ENCODE peak calls at places on chromosomes 3 and 15, in seven cellular contexts. A, J, D, F, S, M and H are unnamed samples. For H3K4me1, the result is how much of the 10 kb centered on the place peaks cover.

GRCh38 chr3:88057650-88058321 is 1.0 kb downstream of the CGGBP1 start:
- DNase-seq in A (no peak), J (peak), D (no peak), F (no peak), S (no peak), M (peak), H (no peak)

GRCh38 chr15:74330861-74331408 is 36.5 kb downstream of the CYP11A1 start:
- DNase-seq in A (no peak), J (no peak), D (no peak), F (no peak), S (no peak), M (no peak), H (no peak)

GRCh38 chr3:186996356-186996755 is 66.0 kb downstream of the ST6GAL1 start:
- DNase-seq in A (no peak), J (no peak), D (no peak), F (no peak), S (no peak), M (no peak), H (no peak)

GRCh38 chr3:36693670-36694069 is 70.7 kb downstream of the DCLK3 start:
- DNase-seq in A (no peak), J (no peak), D (no peak), F (no peak), S (no peak), M (no peak), H (no peak)

GRCh38 chr3:126259411-126260391 is 79.3 kb upstream of the ALDH1L1 start:
- DNase-seq in A (peak), J (no peak), D (peak), F (peak), S (peak), M (peak), H (peak)

GRCh38 chr15:23570466-23570865 is 5.0 kb downstream of the MKRN3 start:
- DNase-seq in A (no peak), J (peak), D (no peak), F (no peak), S (no peak), M (no peak), H (no peak)

GRCh38 chr3:16521580-16521941 is 8.1 kb upstream of the RFTN1 start:
- DNase-seq in A (no peak), J (no peak), D (no peak), F (no peak), S (no peak), M (no peak), H (no peak)

GRCh38 chr3:142240708-142241107 is 15.3 kb upstream of the GK5 start:
- DNase-seq in A (no peak), J (no peak), D (no peak), F (no peak), S (no peak), M (no peak), H (no peak)

GRCh38 chr15:39621210-39621609 is 40.3 kb downstream of the THBS1 start:
- DNase-seq in A (no peak), J (no peak), D (no peak), F (no peak), S (no peak), M (no peak), H (no peak)

GRCh38 chr3:27584874-27585273 is 100.7 kb upstream of the SLC4A7 start:
- DNase-seq in A (no peak), J (no peak), D (no peak), F (no peak), S (no peak), M (no peak), H (no peak)

GRCh38 chr15:43187544-43188155 is 2.4 kb downstream of the CCNDBP1 start:
- DNase-seq in A (no peak), J (no peak), D (no peak), F (no peak), S (no peak), M (peak), H (no peak)

GRCh38 chr15:90087454-90088154 is 14.7 kb downstream of the IDH2 start:
- DNase-seq in A (peak), J (no peak), D (no peak), F (no peak), S (no peak), M (peak), H (no peak)

GRCh38 chr3:149706905-149707304 is 45.4 kb downstream of the COMMD2 start:
- DNase-seq in A (no peak), J (no peak), D (peak), F (no peak), S (no peak), M (peak), H (no peak)

GRCh38 chr3:119187266-119187665 is 13.9 kb downstream of the UPK1B start:
- DNase-seq in A (no peak), J (no peak), D (no peak), F (no peak), S (no peak), M (no peak), H (no peak)

DNA sequence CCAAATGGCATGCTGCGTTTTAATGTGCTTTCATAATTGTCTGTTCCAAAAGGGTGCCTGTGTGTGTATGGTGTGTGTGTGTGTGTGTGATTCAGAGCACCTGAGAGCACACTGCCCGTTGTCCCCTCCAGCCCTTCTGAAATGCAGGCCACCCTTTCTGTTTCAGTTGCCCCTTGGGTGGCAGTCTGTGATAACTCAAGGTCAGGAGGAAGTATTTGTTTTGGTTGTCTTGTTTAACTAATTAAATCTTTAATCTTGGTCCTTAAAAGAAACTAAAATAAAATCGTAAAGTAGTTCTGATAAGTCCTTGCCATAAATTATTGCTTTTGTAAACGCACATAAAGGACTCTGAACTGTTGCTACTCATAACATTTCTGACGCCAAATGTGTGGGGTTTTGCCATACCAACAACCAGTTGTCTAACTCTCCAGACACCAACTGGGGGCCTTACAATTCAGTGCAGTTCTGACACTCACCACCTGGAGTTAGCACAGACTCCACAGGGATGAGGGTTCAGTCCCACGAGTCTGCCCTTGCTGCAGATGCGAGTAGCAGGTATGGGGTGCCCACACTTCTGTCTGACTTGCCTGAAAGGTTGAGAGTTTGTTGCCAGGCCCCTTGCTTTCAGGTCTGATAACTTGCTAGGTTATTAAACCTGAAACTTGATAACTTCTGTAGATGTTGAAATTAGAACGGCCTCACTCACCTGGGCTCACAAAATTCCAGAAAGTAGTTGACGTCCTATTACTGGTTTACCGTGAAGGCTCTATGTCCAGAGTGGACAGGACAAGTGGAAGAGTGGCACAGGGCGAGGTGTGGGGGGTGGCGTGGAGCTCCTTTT is 157.3 kb downstream of the IGF1R start:
- DNase-seq in A (no peak), J (no peak), D (no peak), F (no peak), S (no peak), M (peak), H (no peak)
- H3K4me1 ChIP-seq in A (under half), J (under half), D (under half), F (under half), S (under half), M (half or more), H (half or more)

DNA sequence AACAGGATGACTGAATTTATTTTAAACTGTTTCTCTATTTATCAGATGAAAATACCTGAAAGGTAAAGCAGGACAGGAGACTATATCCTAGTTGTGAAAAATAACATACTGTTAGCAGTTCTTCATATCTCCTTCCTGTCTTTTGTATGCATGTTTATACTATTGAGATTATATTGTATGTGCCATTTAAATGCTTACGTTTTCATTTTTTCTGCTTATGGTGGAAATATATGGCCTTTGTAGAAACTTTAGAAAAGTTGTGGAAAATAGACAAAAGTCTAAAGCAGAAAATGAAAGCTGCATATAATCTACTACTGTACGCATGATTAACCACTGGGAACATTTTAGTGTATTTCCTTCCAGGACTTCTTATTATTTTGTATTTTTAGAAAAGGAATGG is 2.1 kb upstream of the PPM1L start:
- DNase-seq in A (no peak), J (no peak), D (no peak), F (no peak), S (no peak), M (no peak), H (no peak)
- H3K4me3 ChIP-seq in A (peak), J (no peak), D (peak), F (peak), S (peak), M (peak), H (peak)

GRCh38 chr3:146540236-146540635 is 4.2 kb downstream of the PLSCR1 start:
- DNase-seq in A (no peak), J (no peak), D (no peak), F (no peak), S (no peak), M (no peak), H (no peak)
- H3K4me1 ChIP-seq in A (under half), J (under half), D (under half), F (under half), S (under half), M (under half), H (under half)

GRCh38 chr3:32686713-32687112 is 1.7 kb downstream of the CNOT10 start:
- DNase-seq in A (no peak), J (no peak), D (no peak), F (no peak), S (no peak), M (peak), H (no peak)
- H3K4me3 ChIP-seq in A (no peak), J (no peak), D (no peak), F (no peak), S (no peak), M (peak), H (no peak)

DNA sequence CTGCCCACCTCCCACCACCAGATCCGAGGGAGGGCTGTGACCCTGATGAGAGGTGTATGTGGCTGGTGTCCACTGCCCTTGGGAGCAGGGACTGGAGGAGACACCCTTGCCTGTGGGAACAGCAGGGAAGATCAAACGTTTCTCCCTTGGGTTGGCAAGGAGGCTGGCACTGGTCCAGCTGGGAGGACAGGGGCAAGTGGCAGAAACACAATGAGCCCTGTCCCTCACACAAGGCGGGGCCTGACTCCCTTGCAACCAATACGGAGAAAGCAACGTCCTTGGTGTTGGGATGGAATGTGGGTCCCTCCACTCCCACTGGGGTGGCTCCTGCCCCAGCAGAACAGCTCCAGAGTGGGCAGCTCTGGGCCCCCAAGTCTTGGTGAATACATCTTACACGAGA is 5.2 kb downstream of the HYAL2 start:
- DNase-seq in A (no peak), J (no peak), D (no peak), F (no peak), S (no peak), M (no peak), H (no peak)
- H3K4me1 ChIP-seq in A (under half), J (under half), D (under half), F (under half), S (under half), M (under half), H (under half)

GRCh38 chr3:38648659-38649499 is 608 bp downstream of the SCN5A start:
- DNase-seq in A (no peak), J (no peak), D (no peak), F (no peak), S (no peak), M (no peak), H (no peak)
- H3K4me3 ChIP-seq in A (peak), J (peak), D (peak), F (peak), S (peak), M (peak), H (peak)

DNA sequence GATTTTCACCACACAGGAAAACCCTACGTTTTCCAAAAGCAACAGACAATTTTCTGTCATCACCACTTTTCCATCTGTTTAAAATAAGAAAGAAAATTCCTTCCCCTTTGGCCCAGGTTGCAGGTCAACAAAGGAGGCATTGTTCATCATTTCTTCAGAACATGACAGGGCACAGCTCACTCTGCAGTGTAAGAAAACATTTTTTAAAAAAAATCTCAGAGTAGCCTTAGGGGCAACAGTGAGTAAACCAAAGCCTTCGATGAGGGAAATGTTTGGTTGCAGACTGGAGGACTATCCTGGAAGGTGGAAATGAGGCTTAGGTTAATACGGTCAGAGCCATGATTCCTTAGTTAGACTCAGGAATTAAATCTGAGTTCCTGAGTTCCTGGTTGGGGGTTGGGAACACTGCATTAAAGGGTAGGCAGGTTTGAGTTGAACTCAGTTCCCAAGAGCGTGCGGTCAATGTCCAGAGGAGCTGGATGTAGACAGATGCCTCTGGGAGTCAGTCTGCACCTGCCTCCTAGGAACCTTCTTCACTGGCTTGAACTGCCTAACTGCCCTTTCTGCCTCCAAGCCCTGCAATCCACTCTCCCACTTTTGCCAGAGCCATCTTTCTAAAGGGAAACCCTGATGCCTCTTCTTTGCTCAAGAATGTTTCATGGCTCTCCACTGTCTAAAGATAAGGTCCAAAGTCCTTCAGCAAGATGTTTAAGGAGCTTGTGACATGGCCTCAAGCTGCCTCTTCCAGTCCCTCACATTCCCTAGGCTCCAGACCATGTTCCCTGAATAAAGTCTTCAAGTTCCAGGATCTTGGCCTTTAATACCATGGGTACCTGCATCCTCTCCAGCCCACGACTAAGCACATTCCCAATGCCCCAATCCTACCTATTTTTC is 3.2 kb upstream of the HES1 start:
- DNase-seq in A (no peak), J (no peak), D (no peak), F (no peak), S (no peak), M (no peak), H (no peak)
- H3K4me1 ChIP-seq in A (under half), J (under half), D (under half), F (under half), S (under half), M (under half), H (under half)